ENCODE peak calls at places on chromosomes 4 and X, in seven cellular contexts. One of them, this sample, is unnamed.

GRCh38 chr4:80077639-80078038 is 4.6 kb upstream of the ANTXR2 start:
- DNase-seq in ovary: no peak
- DNase-seq in astrocyte: peak
- DNase-seq in heart left ventricle: no peak
- DNase-seq in left lung: no peak
- DNase-seq in transverse colon: no peak
- DNase-seq in neural progenitor cell: no peak
- DNase-seq in this sample: no peak

GRCh38 chr4:148926861-148927260 is 484.6 kb upstream of the NR3C2 start:
- DNase-seq in left lung: no peak
- DNase-seq in ovary: no peak
- DNase-seq in transverse colon: peak
- DNase-seq in neural progenitor cell: no peak
- DNase-seq in heart left ventricle: peak
- DNase-seq in astrocyte: peak
- DNase-seq in this sample: peak

GRCh38 chr4:158894826-158895225 is 126.0 kb downstream of the FNIP2 start:
- DNase-seq in ovary: no peak
- DNase-seq in astrocyte: no peak
- DNase-seq in neural progenitor cell: no peak
- DNase-seq in transverse colon: no peak
- DNase-seq in heart left ventricle: no peak
- DNase-seq in left lung: no peak
- DNase-seq in this sample: no peak

GRCh38 chr4:15201782-15202181 is 199.5 kb downstream of the CPEB2 start:
- DNase-seq in ovary: no peak
- DNase-seq in neural progenitor cell: no peak
- DNase-seq in heart left ventricle: no peak
- DNase-seq in left lung: no peak
- DNase-seq in transverse colon: no peak
- DNase-seq in astrocyte: no peak
- DNase-seq in this sample: no peak

GRCh38 chr4:81946996-81947395 is 426.8 kb downstream of the HNRNPD start:
- DNase-seq in neural progenitor cell: no peak
- DNase-seq in astrocyte: no peak
- DNase-seq in transverse colon: no peak
- DNase-seq in ovary: no peak
- DNase-seq in left lung: no peak
- DNase-seq in heart left ventricle: no peak
- DNase-seq in this sample: no peak

GRCh38 chr4:99504804-99505502 is 5.9 kb upstream of the C4orf17 start:
- DNase-seq in heart left ventricle: no peak
- DNase-seq in astrocyte: no peak
- DNase-seq in transverse colon: no peak
- DNase-seq in left lung: no peak
- DNase-seq in neural progenitor cell: no peak
- DNase-seq in ovary: no peak
- DNase-seq in this sample: no peak

GRCh38 chr4:166078956-166079355 is 205.9 kb downstream of the TLL1 start:
- DNase-seq in ovary: no peak
- DNase-seq in neural progenitor cell: peak
- DNase-seq in transverse colon: no peak
- DNase-seq in heart left ventricle: no peak
- DNase-seq in left lung: no peak
- DNase-seq in astrocyte: no peak
- DNase-seq in this sample: peak

GRCh38 chrX:123959281-123960063 is 2.0 kb upstream of the STAG2 start:
- DNase-seq in astrocyte: no peak
- DNase-seq in ovary: peak
- DNase-seq in heart left ventricle: peak
- DNase-seq in left lung: peak
- DNase-seq in transverse colon: peak
- DNase-seq in neural progenitor cell: peak
- DNase-seq in this sample: peak

GRCh38 chr4:3471886-3472285 is 8.8 kb downstream of the DOK7 start:
- DNase-seq in transverse colon: no peak
- DNase-seq in ovary: no peak
- DNase-seq in astrocyte: no peak
- DNase-seq in left lung: no peak
- DNase-seq in heart left ventricle: no peak
- DNase-seq in neural progenitor cell: peak
- DNase-seq in this sample: no peak

GRCh38 chr4:23333946-23334878 is 555.6 kb downstream of the PPARGC1A start:
- DNase-seq in astrocyte: peak
- DNase-seq in heart left ventricle: no peak
- DNase-seq in neural progenitor cell: peak
- DNase-seq in transverse colon: no peak
- DNase-seq in ovary: no peak
- DNase-seq in left lung: no peak
- DNase-seq in this sample: peak

GRCh38 chrX:25869761-25870160 is 268.4 kb upstream of the MAGEB18 start:
- DNase-seq in transverse colon: no peak
- DNase-seq in left lung: no peak
- DNase-seq in astrocyte: no peak
- DNase-seq in neural progenitor cell: no peak
- DNase-seq in ovary: no peak
- DNase-seq in heart left ventricle: no peak
- DNase-seq in this sample: no peak

GRCh38 chr4:4856071-4857000 is 3.1 kb upstream of the MSX1 start:
- DNase-seq in astrocyte: no peak
- DNase-seq in transverse colon: no peak
- DNase-seq in ovary: no peak
- DNase-seq in heart left ventricle: no peak
- DNase-seq in neural progenitor cell: peak
- DNase-seq in left lung: peak
- DNase-seq in this sample: no peak

GRCh38 chrX:56253832-56254703 is 21.9 kb downstream of the KLF8 start:
- DNase-seq in transverse colon: no peak
- DNase-seq in left lung: no peak
- DNase-seq in neural progenitor cell: no peak
- DNase-seq in astrocyte: no peak
- DNase-seq in ovary: no peak
- DNase-seq in heart left ventricle: no peak
- DNase-seq in this sample: no peak
- H3K4me3 ChIP-seq in transverse colon: no peak
- H3K4me3 ChIP-seq in left lung: no peak
- H3K4me3 ChIP-seq in neural progenitor cell: no peak
- H3K4me3 ChIP-seq in astrocyte: no peak
- H3K4me3 ChIP-seq in ovary: no peak
- H3K4me3 ChIP-seq in heart left ventricle: no peak
- H3K4me3 ChIP-seq in this sample: no peak

GRCh38 chr4:155529761-155530160 is 136.9 kb upstream of the GUCY1A1 start:
- DNase-seq in left lung: no peak
- DNase-seq in transverse colon: no peak
- DNase-seq in astrocyte: no peak
- DNase-seq in neural progenitor cell: no peak
- DNase-seq in ovary: no peak
- DNase-seq in heart left ventricle: no peak
- DNase-seq in this sample: no peak

GRCh38 chr4:155526452-155527169 is 140.0 kb upstream of the GUCY1A1 start:
- DNase-seq in transverse colon: no peak
- DNase-seq in heart left ventricle: no peak
- DNase-seq in astrocyte: no peak
- DNase-seq in ovary: no peak
- DNase-seq in left lung: no peak
- DNase-seq in neural progenitor cell: no peak
- DNase-seq in this sample: peak

GRCh38 chr4:155530290-155530689 is 136.4 kb upstream of the GUCY1A1 start:
- DNase-seq in left lung: no peak
- DNase-seq in neural progenitor cell: no peak
- DNase-seq in astrocyte: no peak
- DNase-seq in ovary: no peak
- DNase-seq in transverse colon: no peak
- DNase-seq in heart left ventricle: no peak
- DNase-seq in this sample: no peak

GRCh38 chr4:155530857-155531256 is 135.8 kb upstream of the GUCY1A1 start:
- DNase-seq in astrocyte: no peak
- DNase-seq in left lung: no peak
- DNase-seq in transverse colon: no peak
- DNase-seq in neural progenitor cell: no peak
- DNase-seq in heart left ventricle: no peak
- DNase-seq in ovary: no peak
- DNase-seq in this sample: no peak

DNA sequence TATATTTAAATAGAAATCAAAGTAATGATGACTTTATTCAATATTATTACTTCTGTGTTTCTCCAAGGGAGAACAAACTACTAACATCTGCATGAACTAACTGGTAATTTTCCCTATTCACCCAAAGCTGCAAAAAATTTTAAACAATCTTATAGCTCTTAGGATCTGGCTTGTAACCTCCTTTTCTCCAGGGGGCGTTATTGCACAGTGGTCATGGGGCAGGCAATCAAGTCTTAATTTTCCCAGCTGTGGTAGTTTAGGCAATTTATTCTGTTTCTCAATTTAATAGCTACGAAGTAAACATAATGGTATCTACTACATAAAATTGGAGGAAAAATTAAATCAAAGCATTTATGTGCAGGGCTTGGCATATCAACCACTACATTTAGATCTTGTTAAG is 137.5 kb upstream of the GUCY1A1 start:
- DNase-seq in heart left ventricle: no peak
- DNase-seq in astrocyte: no peak
- DNase-seq in ovary: no peak
- DNase-seq in transverse colon: no peak
- DNase-seq in neural progenitor cell: peak
- DNase-seq in left lung: no peak
- DNase-seq in this sample: peak
- TF ChIP-seq CTCF in heart left ventricle: no peak
- TF ChIP-seq CTCF in astrocyte: peak
- TF ChIP-seq CTCF in ovary: no peak
- TF ChIP-seq CTCF in transverse colon: no peak
- TF ChIP-seq CTCF in neural progenitor cell: peak
- TF ChIP-seq CTCF in left lung: peak
- TF ChIP-seq CTCF in this sample: peak

GRCh38 chr4:167233523-167234387 is 539 bp downstream of the SPOCK3 start:
- DNase-seq in ovary: no peak
- DNase-seq in heart left ventricle: no peak
- DNase-seq in neural progenitor cell: peak
- DNase-seq in transverse colon: no peak
- DNase-seq in astrocyte: peak
- DNase-seq in left lung: no peak
- DNase-seq in this sample: peak

GRCh38 chr4:167238226-167238625 is 3.9 kb upstream of the SPOCK3 start:
- DNase-seq in left lung: no peak
- DNase-seq in transverse colon: no peak
- DNase-seq in ovary: no peak
- DNase-seq in neural progenitor cell: no peak
- DNase-seq in astrocyte: no peak
- DNase-seq in heart left ventricle: no peak
- DNase-seq in this sample: no peak

GRCh38 chr4:167230744-167231143 is 3.5 kb downstream of the SPOCK3 start:
- DNase-seq in ovary: no peak
- DNase-seq in transverse colon: no peak
- DNase-seq in left lung: no peak
- DNase-seq in astrocyte: no peak
- DNase-seq in neural progenitor cell: no peak
- DNase-seq in heart left ventricle: no peak
- DNase-seq in this sample: no peak

GRCh38 chr4:167234388-167234881 is at the start of gene SPOCK3:
- DNase-seq in astrocyte: peak
- DNase-seq in transverse colon: no peak
- DNase-seq in heart left ventricle: peak
- DNase-seq in ovary: peak
- DNase-seq in neural progenitor cell: peak
- DNase-seq in left lung: peak
- DNase-seq in this sample: peak

DNA sequence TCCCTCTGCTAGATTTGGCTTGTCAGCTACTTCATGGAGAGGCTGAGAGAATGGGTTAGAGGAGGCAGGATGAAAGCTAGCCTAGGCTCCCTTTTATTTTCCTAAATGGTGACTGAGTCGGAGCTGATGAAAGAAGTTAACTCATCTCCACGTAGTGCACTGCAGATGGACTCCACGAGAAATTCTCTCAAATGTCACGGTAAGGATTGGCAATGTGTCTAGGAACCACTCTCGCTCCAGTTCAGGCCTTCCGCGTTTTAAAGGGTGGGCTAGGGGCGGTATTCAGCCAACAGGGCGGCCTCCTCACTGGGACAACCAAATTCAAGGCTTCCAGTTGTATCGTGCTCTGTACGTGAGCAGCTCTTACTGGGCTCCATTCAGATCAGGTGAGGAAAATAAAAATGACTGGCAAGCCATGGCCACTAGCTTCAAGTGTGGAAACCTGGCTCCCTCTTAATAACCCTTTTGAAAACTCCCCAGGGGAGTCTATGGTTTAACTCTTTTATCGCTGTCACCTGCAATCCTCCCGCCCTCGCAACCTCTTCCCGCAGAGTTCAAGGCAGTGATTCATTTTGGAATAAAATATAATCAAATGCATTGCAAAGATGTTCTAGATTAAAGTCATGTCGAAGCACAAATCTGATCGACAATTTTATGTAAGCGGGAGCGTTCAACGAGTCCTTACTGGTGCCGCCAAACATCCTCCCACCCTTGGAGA is 1.3 kb downstream of the SPOCK3 start:
- DNase-seq in ovary: no peak
- DNase-seq in neural progenitor cell: peak
- DNase-seq in heart left ventricle: no peak
- DNase-seq in astrocyte: no peak
- DNase-seq in left lung: no peak
- DNase-seq in transverse colon: no peak
- DNase-seq in this sample: no peak
- H3K4me3 ChIP-seq in ovary: no peak
- H3K4me3 ChIP-seq in neural progenitor cell: peak
- H3K4me3 ChIP-seq in heart left ventricle: no peak
- H3K4me3 ChIP-seq in astrocyte: peak
- H3K4me3 ChIP-seq in left lung: no peak
- H3K4me3 ChIP-seq in transverse colon: no peak
- H3K4me3 ChIP-seq in this sample: no peak

GRCh38 chr4:25233194-25233593 is 639 bp upstream of the PI4K2B start:
- DNase-seq in transverse colon: no peak
- DNase-seq in heart left ventricle: no peak
- DNase-seq in ovary: no peak
- DNase-seq in left lung: no peak
- DNase-seq in astrocyte: no peak
- DNase-seq in neural progenitor cell: no peak
- DNase-seq in this sample: no peak

GRCh38 chr4:25235401-25235800 is 1.6 kb downstream of the PI4K2B start:
- DNase-seq in left lung: no peak
- DNase-seq in ovary: no peak
- DNase-seq in heart left ventricle: no peak
- DNase-seq in neural progenitor cell: no peak
- DNase-seq in astrocyte: no peak
- DNase-seq in transverse colon: no peak
- DNase-seq in this sample: no peak

GRCh38 chr4:25236971-25237370 is 3.1 kb downstream of the PI4K2B start:
- DNase-seq in transverse colon: no peak
- DNase-seq in ovary: no peak
- DNase-seq in astrocyte: no peak
- DNase-seq in neural progenitor cell: no peak
- DNase-seq in left lung: no peak
- DNase-seq in heart left ventricle: no peak
- DNase-seq in this sample: no peak

GRCh38 chr4:25233737-25234389 is at the start of gene PI4K2B:
- DNase-seq in neural progenitor cell: peak
- DNase-seq in transverse colon: peak
- DNase-seq in ovary: peak
- DNase-seq in heart left ventricle: peak
- DNase-seq in left lung: peak
- DNase-seq in astrocyte: peak
- DNase-seq in this sample: peak

GRCh38 chr4:25234390-25235367 is 846 bp downstream of the PI4K2B start:
- DNase-seq in left lung: peak
- DNase-seq in ovary: peak
- DNase-seq in transverse colon: peak
- DNase-seq in heart left ventricle: peak
- DNase-seq in neural progenitor cell: peak
- DNase-seq in astrocyte: peak
- DNase-seq in this sample: peak
- TF ChIP-seq CTCF in left lung: peak
- TF ChIP-seq CTCF in ovary: peak
- TF ChIP-seq CTCF in transverse colon: peak
- TF ChIP-seq CTCF in heart left ventricle: peak
- TF ChIP-seq CTCF in neural progenitor cell: peak
- TF ChIP-seq CTCF in astrocyte: peak
- TF ChIP-seq CTCF in this sample: peak

This sample was measured in choroid plexus epithelial cell.